ENCODE peak calls at places on chromosomes 16 and 17, in ten cellular contexts. R, A, T, J, I, W, U, Y, Q and O are unnamed samples.

GRCh38 chr17:59829217-59830006 is 63.3 kb downstream of the TUBD1 start:
- DNase-seq in R (no peak), A (no peak), T (peak; percentile 96), J (peak; percentile 90), I (no peak), W (no peak), U (peak; percentile 92), Y (no peak), Q (peak; percentile 99), O (no peak)

GRCh38 chr16:14100825-14101224 is 29.7 kb downstream of the MRTFB start:
- DNase-seq in R (no peak), A (no peak), T (no peak), J (no peak), I (no peak), W (no peak), U (no peak), Y (no peak), Q (no peak), O (no peak)

GRCh38 chr17:65535777-65536572 is 25.5 kb downstream of the AXIN2 start:
- DNase-seq in R (no peak), A (no peak), T (no peak), J (no peak), I (no peak), W (no peak), U (no peak), Y (no peak), Q (no peak), O (no peak)

GRCh38 chr17:65362826-65363225 is 198.6 kb downstream of the AXIN2 start:
- DNase-seq in R (no peak), A (no peak), T (no peak), J (no peak), I (no peak), W (no peak), U (no peak), Y (no peak), Q (no peak), O (no peak)

GRCh38 chr17:79183221-79184158 is 108.9 kb downstream of the ENGASE start:
- DNase-seq in R (peak; percentile 81), A (peak; percentile 52), T (no peak), J (no peak), I (no peak), W (no peak), U (no peak), Y (peak; percentile 37), Q (no peak), O (no peak)

GRCh38 chr16:65327346-65327745 is 205.5 kb upstream of the CDH11 start:
- DNase-seq in R (no peak), A (no peak), T (no peak), J (no peak), I (no peak), W (no peak), U (no peak), Y (no peak), Q (no peak), O (no peak)

GRCh38 chr16:81719993-81720392 is 59.1 kb upstream of the PLCG2 start:
- DNase-seq in R (no peak), A (no peak), T (no peak), J (no peak), I (no peak), W (no peak), U (no peak), Y (no peak), Q (no peak), O (no peak)

GRCh38 chr17:80099291-80100034 is 1.9 kb upstream of the GAA start:
- DNase-seq in R (peak; percentile 66), A (no peak), T (no peak), J (no peak), I (no peak), W (no peak), U (no peak), Y (no peak), Q (no peak), O (no peak)

GRCh38 chr16:17135439-17135838 is 335.3 kb downstream of the XYLT1 start:
- DNase-seq in R (no peak), A (no peak), T (no peak), J (no peak), I (no peak), W (no peak), U (no peak), Y (no peak), Q (no peak), O (no peak)

GRCh38 chr16:79982862-79983261 is 382.3 kb upstream of the MAF start:
- DNase-seq in R (no peak), A (no peak), T (no peak), J (no peak), I (no peak), W (no peak), U (no peak), Y (no peak), Q (no peak), O (no peak)

GRCh38 chr17:74768763-74769114 is 7.4 kb downstream of the NAT9 start:
- DNase-seq in R (no peak), A (no peak), T (no peak), J (no peak), I (no peak), W (no peak), U (no peak), Y (no peak), Q (no peak), O (no peak)

GRCh38 chr16:23348579-23349469 is 46.7 kb downstream of the SCNN1B start:
- DNase-seq in R (no peak), A (no peak), T (no peak), J (no peak), I (no peak), W (no peak), U (no peak), Y (no peak), Q (no peak), O (no peak)

GRCh38 chr17:73268582-73269328 is 7.1 kb upstream of the CPSF4L start:
- DNase-seq in R (peak; percentile 17), A (no peak), T (no peak), J (no peak), I (no peak), W (no peak), U (no peak), Y (no peak), Q (no peak), O (no peak)

GRCh38 chr16:3216263-3216640 is 18.7 kb downstream of the ZNF200 start:
- DNase-seq in R (no peak), A (no peak), T (no peak), J (no peak), I (no peak), W (no peak), U (no peak), Y (no peak), Q (no peak), O (no peak)

GRCh38 chr17:32495347-32496253 is 8.8 kb downstream of the CDK5R1 start:
- DNase-seq in R (peak; percentile 87), A (no peak), T (no peak), J (no peak), I (no peak), W (no peak), U (no peak), Y (no peak), Q (no peak), O (no peak)

GRCh38 chr16:27238016-27238587 is 30.5 kb downstream of the NSMCE1 start:
- DNase-seq in R (peak; percentile 68), A (no peak), T (no peak), J (no peak), I (no peak), W (peak; percentile 42), U (no peak), Y (no peak), Q (no peak), O (no peak)

GRCh38 chr16:8962393-8963009 is 1.2 kb downstream of the USP7 start:
- DNase-seq in R (no peak), A (no peak), T (no peak), J (no peak), I (no peak), W (peak; percentile 42), U (no peak), Y (peak; percentile 23), Q (no peak), O (no peak)

GRCh38 chr16:51624083-51624775 is 473.2 kb upstream of the SALL1 start:
- DNase-seq in R (no peak), A (no peak), T (no peak), J (no peak), I (no peak), W (no peak), U (no peak), Y (no peak), Q (no peak), O (no peak)

GRCh38 chr16:30018731-30019158 is 4.3 kb upstream of the C16orf92 start:
- DNase-seq in R (peak; percentile 71), A (no peak), T (no peak), J (no peak), I (no peak), W (no peak), U (no peak), Y (no peak), Q (no peak), O (no peak)

GRCh38 chr17:47279062-47279801 is 25.6 kb downstream of the ITGB3 start:
- DNase-seq in R (no peak), A (no peak), T (peak; percentile 99), J (no peak), I (peak; percentile 88), W (no peak), U (no peak), Y (no peak), Q (peak; percentile 99), O (no peak)

GRCh38 chr17:78682363-78682762 is 99.7 kb downstream of the CYTH1 start:
- DNase-seq in R (no peak), A (no peak), T (no peak), J (no peak), I (no peak), W (no peak), U (no peak), Y (no peak), Q (no peak), O (no peak)

GRCh38 chr17:56832446-56832845 is 1.3 kb downstream of the C17orf67 start:
- DNase-seq in R (no peak), A (no peak), T (no peak), J (no peak), I (no peak), W (no peak), U (no peak), Y (no peak), Q (no peak), O (no peak)

GRCh38 chr17:54898576-54898975 is 2.1 kb upstream of the TOM1L1 start:
- DNase-seq in R (no peak), A (no peak), T (peak; percentile 49), J (no peak), I (no peak), W (no peak), U (no peak), Y (no peak), Q (no peak), O (no peak)

GRCh38 chr17:37134050-37134449 is 185.3 kb downstream of the AATF start:
- DNase-seq in R (no peak), A (no peak), T (no peak), J (peak; percentile 70), I (no peak), W (no peak), U (no peak), Y (no peak), Q (no peak), O (no peak)

GRCh38 chr17:14725729-14726128 is 424.8 kb downstream of the HS3ST3B1 start:
- DNase-seq in R (no peak), A (no peak), T (no peak), J (no peak), I (no peak), W (no peak), U (no peak), Y (no peak), Q (no peak), O (no peak)